ENCODE peak calls at places on chromosomes 13 and 19, in eight cellular contexts. A is activated CD4-positive, alpha-beta T cell treated with anti-CD3 and anti-CD28 coated beads, Interleukin-2, amount 50 U/mL, for 24 hours; N is A673; V is neural crest cell; D is astrocyte of the hippocampus; K is lung microvascular endothelial cell; J is fibroblast of lung; H is Calu3. E is an unnamed sample.

GRCh38 chr13:21620858-21621257 is 16.9 kb upstream of the MICU2 start:
- DNase-seq in A (no peak), N (no peak), V (no peak), D (no peak), K (no peak), J (no peak), H (no peak), E (no peak)

GRCh38 chr19:2701361-2702169 is 929 bp downstream of the GNG7 start:
- DNase-seq in A (no peak), N (no peak), V (no peak), D (no peak), K (no peak), J (no peak), H (no peak), E (no peak)

GRCh38 chr13:74819549-74819948 is 662.4 kb downstream of the TBC1D4 start:
- DNase-seq in A (no peak), N (no peak), V (no peak), D (no peak), K (no peak), J (no peak), H (no peak), E (no peak)

GRCh38 chr19:17490411-17490810 is 20.1 kb downstream of the SLC27A1 start:
- DNase-seq in A (no peak), N (no peak), V (no peak), D (no peak), K (no peak), J (no peak), H (no peak), E (no peak)

GRCh38 chr13:97254809-97255208 is 32.7 kb downstream of the MBNL2 start:
- DNase-seq in A (no peak), N (no peak), V (no peak), D (peak; percentile 68), K (peak; percentile 57), J (no peak), H (no peak), E (peak; percentile 81)

GRCh38 chr13:57582032-57582431 is 49.5 kb upstream of the PCDH17 start:
- DNase-seq in A (no peak), N (peak; percentile 14), V (no peak), D (no peak), K (no peak), J (no peak), H (no peak), E (no peak)

GRCh38 chr19:49565261-49565660 is 15.1 kb downstream of the NOSIP start:
- DNase-seq in A (no peak), N (no peak), V (no peak), D (no peak), K (peak; percentile 35), J (peak; percentile 49), H (no peak), E (no peak)

GRCh38 chr13:112450118-112450517 is 74.0 kb downstream of the SPACA7 start:
- DNase-seq in A (no peak), N (no peak), V (no peak), D (no peak), K (no peak), J (no peak), H (no peak), E (no peak)

GRCh38 chr13:111920932-111921705 is 145.8 kb upstream of the SOX1 start:
- DNase-seq in A (no peak), N (no peak), V (no peak), D (no peak), K (no peak), J (no peak), H (no peak), E (no peak)

GRCh38 chr19:41597600-41598041 is 21.7 kb downstream of the CEACAM21 start:
- DNase-seq in A (peak; percentile 72), N (peak; percentile 85), V (peak; percentile 56), D (peak; percentile 69), K (peak; percentile 71), J (peak; percentile 67), H (peak; percentile 75), E (peak; percentile 49)

E was measured in astrocyte of the spinal cord.